ENCODE peak calls at places on chromosomes 7 and 10, in four cellular contexts. Y, Q, P and X are unnamed samples.

GRCh38 chr10:43254199-43254730 is 12.6 kb downstream of the RASGEF1A start:
- DNase-seq in Y (no peak), Q (no peak), P (peak), X (no peak)

GRCh38 chr7:13839063-13839462 is 150.4 kb downstream of the ETV1 start:
- DNase-seq in Y (no peak), Q (no peak), P (no peak), X (no peak)

GRCh38 chr7:50333266-50333665 is 28.8 kb downstream of the IKZF1 start:
- DNase-seq in Y (no peak), Q (no peak), P (no peak), X (no peak)

GRCh38 chr10:112471878-112472487 is 25.0 kb downstream of the VTI1A start:
- DNase-seq in Y (peak), Q (peak), P (peak), X (no peak)

GRCh38 chr7:17109017-17109416 is 189.4 kb upstream of the AHR start:
- DNase-seq in Y (peak), Q (peak), P (no peak), X (no peak)

GRCh38 chr7:29989257-29989995 is at the start of gene SCRN1:
- DNase-seq in Y (peak), Q (peak), P (peak), X (no peak)

GRCh38 chr7:30464231-30464660 is 14.3 kb downstream of the NOD1 start:
- DNase-seq in Y (no peak), Q (no peak), P (no peak), X (no peak)

GRCh38 chr10:97416565-97416964 is 9.4 kb upstream of the PGAM1 start:
- DNase-seq in Y (no peak), Q (no peak), P (no peak), X (no peak)

GRCh38 chr7:11082552-11083213 is 109.0 kb downstream of the PHF14 start:
- DNase-seq in Y (peak), Q (peak), P (peak), X (no peak)

GRCh38 chr7:16559497-16560223 is 33.0 kb downstream of the LRRC72 start:
- DNase-seq in Y (no peak), Q (no peak), P (no peak), X (no peak)

GRCh38 chr7:19210883-19211282 is 65.7 kb upstream of the FERD3L start:
- DNase-seq in Y (no peak), Q (no peak), P (peak), X (no peak)